ENCODE peak calls at places on chromosomes 4 and X, in nine cellular contexts. S is ovary, Z is HCT116, J is endothelial cell of umbilical vein, N is uterus, P is endodermal cell, O is BE2C, T is SJSA1, U is mesenchymal stem cell. C is an unnamed sample.

GRCh38 chr4:130922955-130923354 is 1827.0 kb downstream of the C4orf33 start:
- DNase-seq in J (no peak), U (no peak), Z (no peak), N (no peak), S (no peak), T (no peak), P (no peak), O (no peak), C (no peak)

GRCh38 chr4:1723131-1723801 is 1.9 kb downstream of the TACC3 start:
- DNase-seq in P (no peak), T (no peak), Z (no peak), O (no peak), N (no peak), S (peak; percentile 23), J (no peak), U (no peak), C (no peak)

GRCh38 chrX:37854148-37854547 is 6.8 kb upstream of the DYNLT3 start:
- DNase-seq in O (no peak), Z (no peak), U (no peak), P (no peak), J (no peak), N (no peak), T (no peak), S (no peak), C (no peak)

GRCh38 chrX:109795682-109796081 is 62.6 kb upstream of the ACSL4 start:
- DNase-seq in O (no peak), Z (no peak), P (no peak), S (no peak), T (no peak), N (no peak), J (no peak), U (no peak), C (no peak)

GRCh38 chrX:131677655-131678628 is 134.1 kb downstream of the OR13H1 start:
- DNase-seq in O (peak; percentile 44), T (no peak), Z (peak; percentile 18), J (peak; percentile 1), S (peak; percentile 55), P (peak; percentile 88), U (peak; percentile 33), N (no peak), C (peak; percentile 4)

GRCh38 chrX:23704673-23705206 is 37.4 kb downstream of the PRDX4 start:
- DNase-seq in T (no peak), N (no peak), P (no peak), J (no peak), U (no peak), O (no peak), Z (no peak), S (no peak), C (no peak)

GRCh38 chrX:21800344-21800770 is 39.1 kb upstream of the MBTPS2 start:
- DNase-seq in Z (no peak), O (no peak), J (no peak), U (no peak), S (no peak), N (no peak), P (no peak), T (no peak), C (peak; percentile 4)

GRCh38 chr4:154132406-154132805 is 343.5 kb upstream of the SFRP2 start:
- DNase-seq in T (no peak), N (no peak), Z (no peak), U (no peak), S (no peak), O (no peak), P (no peak), J (no peak), C (no peak)

GRCh38 chr4:158809611-158810486 is 41.0 kb downstream of the FNIP2 start:
- DNase-seq in S (no peak), T (peak; percentile 75), N (no peak), U (peak; percentile 93), Z (peak; percentile 6), P (no peak), O (no peak), J (peak; percentile 92), C (peak; percentile 58)

GRCh38 chr4:25860586-25861421 is 2.0 kb downstream of the SEL1L3 start:
- DNase-seq in S (no peak), P (no peak), U (no peak), T (no peak), N (no peak), Z (no peak), O (no peak), J (peak; percentile 55), C (no peak)

GRCh38 chr4:99918656-99919055 is 24.4 kb upstream of the LAMTOR3 start:
- DNase-seq in U (no peak), O (no peak), J (no peak), S (no peak), N (no peak), T (no peak), Z (no peak), P (no peak), C (no peak)

GRCh38 chr4:140837742-140838141 is 81.6 kb upstream of the TBC1D9 start:
- DNase-seq in S (no peak), U (no peak), O (no peak), N (no peak), J (peak; percentile 9), Z (no peak), P (no peak), T (no peak), C (no peak)

GRCh38 chr4:41549469-41549868 is 11.5 kb downstream of the LIMCH1 start:
- DNase-seq in Z (no peak), J (no peak), P (no peak), N (no peak), S (no peak), T (no peak), U (no peak), O (no peak), C (no peak)

GRCh38 chr4:100362363-100362762 is 155.5 kb downstream of the EMCN start:
- DNase-seq in S (no peak), Z (no peak), N (no peak), U (peak; percentile 41), T (no peak), P (no peak), J (peak; percentile 67), O (no peak), C (no peak)

GRCh38 chr4:169765845-169766244 is 8.1 kb upstream of the HPF1 start:
- DNase-seq in O (peak; percentile 26), Z (no peak), N (no peak), P (no peak), T (no peak), J (no peak), S (no peak), U (no peak), C (no peak)

GRCh38 chr4:133146192-133146573 is 2.9 kb upstream of the PCDH10 start:
- DNase-seq in U (no peak), Z (no peak), T (no peak), S (no peak), J (no peak), P (no peak), N (no peak), O (no peak), C (no peak)

GRCh38 chr4:133143775-133144430 is 5.2 kb upstream of the PCDH10 start:
- DNase-seq in S (no peak), P (no peak), U (no peak), J (no peak), O (no peak), Z (no peak), T (no peak), N (no peak), C (no peak)

GRCh38 chr4:133145758-133146157 is 3.3 kb upstream of the PCDH10 start:
- DNase-seq in S (no peak), U (no peak), J (peak; percentile 52), Z (no peak), N (no peak), T (no peak), O (no peak), P (no peak), C (no peak)

GRCh38 chr4:133146574-133147198 is 2.4 kb upstream of the PCDH10 start:
- DNase-seq in T (no peak), U (peak; percentile 77), N (peak; percentile 25), Z (no peak), J (peak; percentile 88), O (peak; percentile 81), P (peak; percentile 94), S (peak; percentile 45), C (no peak)

DNA sequence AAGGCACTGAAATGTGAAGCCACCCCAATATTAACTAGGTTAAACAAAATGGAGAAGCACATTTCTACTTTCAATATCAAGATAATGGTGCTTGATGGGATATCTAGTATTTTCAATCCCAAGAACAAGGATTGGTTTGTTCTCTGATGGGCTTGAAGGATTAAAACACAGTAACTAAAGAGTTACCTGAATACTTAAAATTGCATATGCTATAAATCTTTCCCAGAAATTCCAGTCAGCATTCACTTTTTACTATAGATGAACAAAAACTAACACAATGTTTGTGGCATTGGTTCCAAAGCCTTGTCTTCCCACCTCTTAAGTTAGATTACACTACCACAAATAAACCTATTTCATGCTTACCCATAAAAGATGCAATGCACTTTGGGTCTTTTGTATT is 3.9 kb upstream of the PCDH10 start:
- DNase-seq in U (no peak), T (no peak), P (no peak), J (no peak), N (no peak), Z (no peak), S (no peak), O (no peak), C (no peak)
- H3K27me3 ChIP-seq in U (peaks cover 65% of the 10 kb centered on the region), T (peaks cover 26% of the 10 kb centered on the region), P (peaks cover 6% of the 10 kb centered on the region), J (no peaks in the 10 kb centered on the region), N (no peaks in the 10 kb centered on the region), Z (no peaks in the 10 kb centered on the region), S (no peaks in the 10 kb centered on the region), O (no peaks in the 10 kb centered on the region), C (peaks cover 5% of the 10 kb centered on the region)

GRCh38 chr4:4281787-4282186 is 8.2 kb downstream of the LYAR start:
- DNase-seq in T (no peak), P (no peak), Z (no peak), N (no peak), J (no peak), U (no peak), S (no peak), O (no peak), C (no peak)
- H3K36me3 ChIP-seq in T (peaks cover 93% of the 10 kb centered on the region), P (peaks cover 85% of the 10 kb centered on the region), Z (peaks cover 81% of the 10 kb centered on the region), N (no peaks in the 10 kb centered on the region), J (peaks cover 18% of the 10 kb centered on the region), U (peaks cover 33% of the 10 kb centered on the region), S (no peaks in the 10 kb centered on the region), O (peaks cover 83% of the 10 kb centered on the region), C (peaks cover 7% of the 10 kb centered on the region)

GRCh38 chr4:40176602-40177001 is 20.2 kb upstream of the RHOH start:
- DNase-seq in J (no peak), S (no peak), N (no peak), T (no peak), U (no peak), P (peak; percentile 82), Z (no peak), O (no peak), C (no peak)
- H3K4me3 ChIP-seq in J (no peak overlapping the region), S (no peak overlapping the region), N (no peak overlapping the region), T (no peak overlapping the region), U (peak overlapping the region; percentile 66), P (no peak overlapping the region), Z (no peak overlapping the region), O (no peak overlapping the region), C (no peak overlapping the region)

DNA sequence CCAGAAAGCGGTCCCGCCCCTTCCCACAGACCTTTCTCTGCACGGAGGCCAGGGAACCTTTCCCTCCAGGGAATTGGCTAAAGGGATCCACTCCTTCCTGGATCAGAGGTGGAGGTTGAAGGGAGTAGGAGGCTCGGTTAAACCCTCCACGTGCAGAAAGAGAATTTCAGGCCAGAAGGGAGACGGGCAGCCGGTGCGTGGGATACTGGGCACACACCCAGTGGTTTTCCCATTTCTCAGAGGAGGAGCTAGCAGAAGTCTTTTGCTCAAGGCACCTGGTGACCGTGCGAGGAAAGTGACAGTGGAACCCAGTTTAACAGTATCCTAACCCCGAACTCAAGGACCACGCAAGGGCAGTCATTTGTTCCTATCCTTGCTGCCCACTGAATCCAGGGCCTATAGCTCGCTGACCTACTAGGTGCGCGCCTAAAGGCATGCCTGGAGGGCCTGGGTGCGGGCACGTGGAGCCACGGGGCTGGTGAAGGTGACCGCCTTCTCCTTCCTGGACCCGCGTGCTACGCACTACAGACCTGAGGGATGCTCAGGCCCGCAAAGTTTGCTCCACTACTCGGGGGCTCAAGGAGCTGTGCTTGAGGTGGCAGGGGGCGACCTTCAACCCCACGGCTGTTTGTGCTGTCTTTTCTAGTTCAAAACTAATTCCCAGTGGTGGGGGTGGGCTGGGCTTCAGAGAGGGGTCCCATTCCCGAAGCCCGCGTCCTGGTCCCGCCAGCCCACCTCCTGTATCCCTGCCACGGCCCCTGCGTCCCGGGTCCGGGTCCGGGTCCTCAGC is 584 bp upstream of the AFF2 start:
- DNase-seq in T (no peak), J (no peak), Z (no peak), O (no peak), P (peak; percentile 53), S (no peak), U (no peak), N (no peak), C (no peak)
- H3K27me3 ChIP-seq in T (peaks cover 16% of the 10 kb centered on the region), J (peaks cover 18% of the 10 kb centered on the region), Z (no peaks in the 10 kb centered on the region), O (peaks cover 14% of the 10 kb centered on the region), P (peaks cover 37% of the 10 kb centered on the region), S (no peaks in the 10 kb centered on the region), U (peaks cover 34% of the 10 kb centered on the region), N (no peaks in the 10 kb centered on the region), C (no peaks in the 10 kb centered on the region)

C was measured in prostate gland.